ENCODE peak calls at places on chromosomes 6 and 20, in eight cellular contexts. L, D, B, K, E, R, V and Q are unnamed samples.

GRCh38 chr20:12966468-12967085 is 42.2 kb upstream of the SPTLC3 start:
- DNase-seq in V (peak), B (peak), E (peak), D (no peak), R (no peak), L (peak), K (peak), Q (peak)

GRCh38 chr20:19889011-19889953 is 127.9 kb upstream of the NAA20 start:
- DNase-seq in R (no peak), K (peak), L (peak), B (peak), V (no peak), E (peak), D (no peak), Q (peak)

GRCh38 chr6:2963756-2964155 is 7.6 kb downstream of the SERPINB6 start:
- DNase-seq in D (no peak), V (no peak), E (no peak), B (no peak), K (no peak), L (no peak), R (no peak), Q (no peak)

GRCh38 chr6:15574497-15574896 is 88.3 kb downstream of the DTNBP1 start:
- DNase-seq in L (no peak), E (no peak), R (no peak), V (no peak), B (no peak), K (no peak), D (no peak), Q (no peak)

GRCh38 chr20:48606841-48607543 is 220.8 kb downstream of the PREX1 start:
- DNase-seq in E (no peak), K (no peak), B (no peak), R (no peak), D (no peak), V (no peak), L (no peak), Q (no peak)

GRCh38 chr6:6785163-6785521 is 196.6 kb downstream of the LY86 start:
- DNase-seq in B (no peak), V (no peak), K (peak), D (no peak), R (no peak), L (no peak), E (peak), Q (no peak)

GRCh38 chr6:28683945-28684538 is 158.4 kb downstream of the GPX5 start:
- DNase-seq in K (peak), V (peak), E (peak), D (no peak), R (peak), L (peak), B (no peak), Q (no peak)

GRCh38 chr6:137638926-137639706 is 144.9 kb upstream of the OLIG3 start:
- DNase-seq in D (no peak), R (peak), L (no peak), B (no peak), K (no peak), E (no peak), V (no peak), Q (no peak)

GRCh38 chr6:37489697-37490336 is 9.9 kb downstream of the CCDC167 start:
- DNase-seq in K (no peak), D (no peak), L (peak), B (no peak), V (no peak), R (peak), E (peak), Q (no peak)

GRCh38 chr6:152416652-152417051 is 220.5 kb downstream of the SYNE1 start:
- DNase-seq in B (no peak), E (no peak), L (no peak), V (no peak), K (no peak), D (no peak), R (no peak), Q (no peak)

GRCh38 chr20:45995213-45996097 is 13.3 kb upstream of the MMP9 start:
- DNase-seq in D (no peak), V (no peak), L (no peak), R (no peak), K (no peak), B (no peak), E (no peak), Q (no peak)

GRCh38 chr6:35602133-35602946 is 86.4 kb downstream of the FKBP5 start:
- DNase-seq in E (peak), D (peak), K (peak), R (peak), B (no peak), L (peak), V (peak), Q (peak)

GRCh38 chr6:27168586-27169443 is 78.7 kb upstream of the PRSS16 start:
- DNase-seq in L (peak), E (peak), R (no peak), D (no peak), B (peak), K (peak), V (peak), Q (no peak)

GRCh38 chr6:11847515-11848244 is 69.1 kb upstream of the ADTRP start:
- DNase-seq in R (peak), K (no peak), D (peak), V (no peak), E (no peak), B (no peak), L (no peak), Q (no peak)

GRCh38 chr6:78513856-78514255 is 353.5 kb upstream of the IRAK1BP1 start:
- DNase-seq in D (no peak), V (no peak), L (no peak), E (no peak), B (no peak), K (no peak), R (peak), Q (no peak)

GRCh38 chr6:20943036-20943627 is 408.9 kb downstream of the CDKAL1 start:
- DNase-seq in L (no peak), R (no peak), K (no peak), E (no peak), D (no peak), V (no peak), B (no peak), Q (no peak)

GRCh38 chr6:132751306-132751705 is 6.4 kb downstream of the VNN2 start:
- DNase-seq in D (no peak), L (no peak), V (no peak), E (no peak), B (no peak), K (no peak), R (peak), Q (no peak)

GRCh38 chr20:6381887-6382286 is 259.1 kb upstream of the FERMT1 start:
- DNase-seq in L (peak), K (peak), B (no peak), R (no peak), V (no peak), E (peak), D (peak), Q (no peak)

GRCh38 chr20:58310291-58310782 is 822 bp downstream of the RAB22A start:
- DNase-seq in B (no peak), L (peak), V (peak), D (no peak), E (peak), K (peak), R (peak), Q (no peak)

GRCh38 chr6:112466378-112467151 is 119.4 kb downstream of the RFPL4B start:
- DNase-seq in L (peak), B (no peak), D (peak), R (peak), E (peak), K (peak), V (no peak), Q (peak)

GRCh38 chr6:15280023-15280422 is 34.2 kb downstream of the JARID2 start:
- DNase-seq in B (no peak), D (no peak), V (no peak), R (no peak), K (peak), E (peak), L (peak), Q (no peak)

GRCh38 chr20:22763257-22763906 is 179.0 kb upstream of the FOXA2 start:
- DNase-seq in V (no peak), L (peak), R (no peak), B (no peak), K (peak), E (no peak), D (peak), Q (no peak)

GRCh38 chr20:9392892-9393857 is 121.2 kb upstream of the LAMP5 start:
- DNase-seq in K (peak), E (peak), R (peak), V (peak), D (no peak), B (no peak), L (peak), Q (peak)

GRCh38 chr6:46410330-46410953 is 80.8 kb downstream of the RCAN2 start:
- DNase-seq in D (peak), E (peak), K (peak), L (peak), B (no peak), R (peak), V (peak), Q (peak)

GRCh38 chr6:52663120-52663934 is 7.6 kb upstream of the TMEM14A start:
- DNase-seq in V (no peak), R (peak), K (peak), L (peak), B (peak), D (peak), E (peak), Q (peak)

GRCh38 chr6:37784585-37784967 is 35.0 kb upstream of the ZFAND3 start:
- DNase-seq in R (no peak), L (peak), B (no peak), E (no peak), K (no peak), V (no peak), D (no peak), Q (no peak)

GRCh38 chr20:10739575-10739974 is 65.8 kb upstream of the JAG1 start:
- DNase-seq in V (no peak), D (no peak), B (no peak), R (peak), E (peak), L (peak), K (peak), Q (no peak)

GRCh38 chr6:130215526-130215925 is 7.2 kb downstream of the SAMD3 start:
- DNase-seq in D (no peak), E (no peak), K (no peak), B (no peak), V (no peak), L (no peak), R (peak), Q (no peak)

GRCh38 chr20:11777861-11778570 is 139.7 kb upstream of the BTBD3 start:
- DNase-seq in E (peak), B (no peak), D (no peak), R (no peak), L (peak), K (peak), V (peak), Q (no peak)

GRCh38 chr20:51767867-51768758 is at the start of gene ATP9A:
- DNase-seq in K (peak), B (no peak), L (peak), V (no peak), E (peak), D (no peak), R (no peak), Q (no peak)

GRCh38 chr6:165854061-165854862 is 191.2 kb upstream of the PDE10A start:
- DNase-seq in L (no peak), R (no peak), K (no peak), D (no peak), B (no peak), V (no peak), E (no peak), Q (no peak)

GRCh38 chr20:41027872-41028358 is 707 bp upstream of the TOP1 start:
- DNase-seq in E (no peak), B (no peak), D (no peak), V (no peak), R (no peak), L (no peak), K (no peak), Q (no peak)
- H3K4me3 ChIP-seq in E (peak), B (peak), D (peak), V (peak), R (peak), L (peak), K (peak), Q (peak)

DNA sequence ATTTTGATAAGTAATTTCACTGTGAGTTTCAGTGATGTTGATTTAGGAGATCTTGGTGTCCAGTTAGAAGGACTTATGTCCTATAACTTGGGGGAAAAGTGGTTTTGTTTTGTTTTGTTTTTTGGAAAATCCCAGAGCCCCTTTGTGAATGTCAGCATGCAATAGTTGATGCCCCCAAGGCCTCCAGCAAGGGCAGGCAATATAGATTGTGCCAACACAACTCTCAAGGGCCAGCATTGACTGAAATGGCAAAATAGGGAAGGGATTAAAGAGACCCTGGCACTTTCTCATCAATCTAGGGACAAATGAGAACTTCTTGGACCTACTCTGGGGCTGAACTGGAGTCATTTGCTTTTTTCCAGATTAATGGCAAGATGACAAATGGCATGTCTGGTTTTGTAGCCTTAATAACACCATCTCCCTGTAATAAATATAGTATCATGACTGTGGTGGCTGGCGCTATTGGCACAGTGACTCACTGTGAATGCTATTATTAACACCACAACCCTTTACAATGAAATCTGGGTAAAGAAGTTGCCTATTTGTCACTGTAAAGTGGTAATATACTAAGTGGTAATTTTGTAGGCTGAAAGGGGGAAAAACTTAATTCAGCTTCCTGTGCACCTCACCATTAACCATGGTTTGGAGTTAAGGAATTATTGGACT is 51.8 kb downstream of the ABRACL start:
- DNase-seq in K (no peak), B (no peak), L (peak), V (peak), D (peak), R (no peak), E (no peak), Q (peak)
- H3K4me3 ChIP-seq in K (no peak), B (no peak), L (no peak), V (no peak), D (no peak), R (no peak), E (no peak), Q (no peak)

GRCh38 chr20:31669876-31670275 is 32.2 kb downstream of the COX4I2 start:
- DNase-seq in L (no peak), K (no peak), E (no peak), V (no peak), B (no peak), D (no peak), R (no peak), Q (no peak)

GRCh38 chr20:31666258-31667042 is 28.7 kb downstream of the COX4I2 start:
- DNase-seq in V (no peak), D (peak), K (no peak), E (peak), L (no peak), R (no peak), B (no peak), Q (no peak)

GRCh38 chr20:31665753-31666152 is 28.0 kb downstream of the COX4I2 start:
- DNase-seq in K (no peak), L (no peak), R (no peak), D (no peak), V (no peak), B (no peak), E (no peak), Q (no peak)

GRCh38 chr20:31664696-31665354 is 27.1 kb downstream of the COX4I2 start:
- DNase-seq in E (no peak), V (no peak), B (no peak), R (no peak), L (no peak), K (no peak), D (no peak), Q (no peak)

DNA sequence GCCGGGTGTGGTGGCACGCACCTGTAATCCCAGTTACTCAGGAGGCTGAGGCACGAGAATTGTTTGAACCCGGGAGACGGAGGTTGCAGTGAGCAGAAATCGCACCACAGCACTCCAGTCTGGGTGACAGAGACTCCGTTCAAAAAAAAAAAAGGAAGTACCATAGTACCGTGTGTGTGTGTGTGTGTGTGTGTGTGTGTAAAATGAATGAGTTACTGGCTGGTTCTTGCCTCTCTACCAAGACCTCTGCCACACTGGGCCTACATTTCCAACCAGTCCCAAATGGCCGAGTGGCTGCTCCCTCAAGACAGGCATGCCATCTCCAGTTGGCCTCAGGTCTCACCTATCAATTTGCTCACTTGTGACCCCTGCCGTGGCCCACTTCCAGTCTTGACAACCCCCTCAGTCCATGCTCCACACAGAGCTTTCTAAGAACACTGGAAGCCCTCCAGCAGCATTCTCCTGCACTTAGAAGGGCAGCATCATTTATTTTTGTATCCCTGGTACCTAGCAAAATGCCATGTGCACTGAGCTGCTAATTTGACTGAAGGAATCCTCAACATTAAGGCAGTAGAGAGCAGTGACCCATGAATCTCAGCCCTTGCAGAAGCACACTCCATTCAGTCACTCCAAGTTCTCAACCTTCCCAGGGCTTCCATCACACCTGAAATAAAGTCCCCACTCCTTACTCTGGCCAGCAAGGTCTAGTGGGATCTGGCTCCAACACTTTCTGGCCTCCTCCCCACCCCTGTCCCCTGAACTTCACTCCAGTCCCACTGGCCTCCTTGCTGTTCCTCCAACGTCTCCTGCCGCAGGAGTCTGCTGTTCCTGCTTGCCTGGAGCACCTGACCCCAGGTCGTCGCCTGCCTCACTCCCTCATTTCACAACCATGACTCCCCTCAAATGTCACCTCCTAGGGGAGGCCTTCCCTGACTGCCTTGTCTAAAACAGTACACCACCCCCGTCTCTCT is 29.9 kb downstream of the COX4I2 start:
- DNase-seq in R (no peak), V (no peak), B (no peak), E (no peak), D (no peak), K (no peak), L (no peak), Q (no peak)
- H3K4me3 ChIP-seq in R (no peak), V (no peak), B (no peak), E (no peak), D (no peak), K (no peak), L (no peak), Q (no peak)

GRCh38 chr6:134169881-134170486 is 117.6 kb upstream of the SLC2A12 start:
- DNase-seq in D (no peak), R (no peak), K (peak), V (no peak), L (peak), B (no peak), E (peak), Q (no peak)
- H3K4me3 ChIP-seq in D (peak), R (no peak), K (peak), V (peak), L (peak), B (peak), E (no peak), Q (peak)

GRCh38 chr20:1538655-1539054 is 18.9 kb downstream of the SIRPD start:
- DNase-seq in B (no peak), R (no peak), D (no peak), V (no peak), K (no peak), L (no peak), E (no peak), Q (no peak)
- H3K4me3 ChIP-seq in B (no peak), R (no peak), D (no peak), V (no peak), K (no peak), L (no peak), E (no peak), Q (no peak)